ENCODE peak calls at places on chromosomes 4 and X, in eight cellular contexts. S, D, U, E, Q, J, W and X are unnamed samples.
A peak's percentile ranks its signal among the peaks of the same experiment; 100 is the strongest.

GRCh38 chrX:153590961-153591956 is 7.7 kb downstream of the CCNQ start:
- DNase-seq in U (no peak), E (no peak), W (no peak), Q (no peak), D (no peak), J (no peak), S (no peak), X (no peak)

GRCh38 chr4:158128540-158128939 is 44.3 kb downstream of the GASK1B start:
- DNase-seq in D (no peak), S (no peak), U (no peak), E (no peak), J (no peak), W (no peak), Q (no peak), X (no peak)

GRCh38 chr4:21869978-21870745 is 78.4 kb downstream of the KCNIP4 start:
- DNase-seq in D (no peak), J (no peak), Q (no peak), S (no peak), E (no peak), U (no peak), W (no peak), X (no peak)

GRCh38 chr4:21656832-21657231 is 291.7 kb downstream of the KCNIP4 start:
- DNase-seq in W (no peak), J (peak; percentile 50), S (no peak), U (no peak), E (no peak), D (peak; percentile 72), Q (no peak), X (no peak)

GRCh38 chr4:101367201-101367600 is 19.9 kb upstream of the PPP3CA start:
- DNase-seq in D (peak; percentile 85), J (peak; percentile 61), S (no peak), E (no peak), W (no peak), Q (no peak), U (no peak), X (peak; percentile 83)

GRCh38 chr4:2745981-2746806 is 9.9 kb downstream of the TNIP2 start:
- DNase-seq in D (peak; percentile 16), J (peak; percentile 55), E (no peak), S (no peak), Q (no peak), U (peak; percentile 89), W (no peak), X (no peak)

GRCh38 chrX:10040961-10041360 is 73.8 kb downstream of the CLDN34 start:
- DNase-seq in W (no peak), Q (no peak), E (no peak), D (no peak), S (no peak), J (no peak), U (no peak), X (no peak)

GRCh38 chr4:124386163-124386562 is 326.4 kb downstream of the ANKRD50 start:
- DNase-seq in E (no peak), U (no peak), D (peak; percentile 32), J (no peak), W (no peak), S (no peak), Q (no peak), X (no peak)

GRCh38 chr4:3307891-3308575 is 15.2 kb downstream of the RGS12 start:
- DNase-seq in E (no peak), D (no peak), Q (no peak), S (no peak), W (peak; percentile 34), J (no peak), U (peak; percentile 15), X (no peak)

GRCh38 chr4:137961051-137961438 is 281.1 kb downstream of the SLC7A11 start:
- DNase-seq in Q (no peak), J (no peak), W (no peak), S (no peak), U (no peak), E (no peak), D (peak; percentile 91), X (peak; percentile 45)

GRCh38 chrX:20325786-20326388 is 59.2 kb upstream of the RPS6KA3 start:
- DNase-seq in D (no peak), W (no peak), E (no peak), Q (no peak), S (no peak), J (no peak), U (no peak), X (no peak)

GRCh38 chr4:98613453-98614075 is 44.8 kb downstream of the TSPAN5 start:
- DNase-seq in Q (no peak), J (no peak), D (no peak), U (no peak), E (no peak), W (no peak), S (no peak), X (no peak)

GRCh38 chrX:66731398-66731797 is 92.5 kb upstream of the EDA2R start:
- DNase-seq in S (no peak), D (peak; percentile 54), W (no peak), Q (peak; percentile 49), E (no peak), U (no peak), J (no peak), X (no peak)

GRCh38 chrX:71158603-71159002 is 14.0 kb downstream of the NLGN3 start:
- DNase-seq in S (no peak), J (no peak), Q (no peak), E (no peak), D (no peak), U (no peak), W (no peak), X (no peak)

GRCh38 chrX:109629310-109629709 is 4.3 kb upstream of the KCNE5 start:
- DNase-seq in U (no peak), S (no peak), J (no peak), D (peak; percentile 49), E (no peak), Q (peak; percentile 32), W (no peak), X (no peak)

GRCh38 chr4:113979973-113980615 is 647 bp upstream of the ARSJ start:
- DNase-seq in D (peak; percentile 57), U (no peak), S (no peak), W (no peak), E (no peak), J (no peak), Q (no peak), X (no peak)

GRCh38 chr4:7630559-7631287 is 196.0 kb upstream of the PSAPL1 start:
- DNase-seq in J (peak; percentile 16), W (peak; percentile 73), E (peak; percentile 58), U (peak; percentile 29), Q (no peak), S (peak; percentile 54), D (peak; percentile 62), X (peak; percentile 42)

GRCh38 chr4:12723849-12724447 is 760.2 kb downstream of the RAB28 start:
- DNase-seq in U (peak; percentile 16), S (no peak), D (peak; percentile 43), Q (peak; percentile 57), J (no peak), W (no peak), E (no peak), X (no peak)

GRCh38 chr4:185311113-185311888 is 84.4 kb downstream of the LRP2BP start:
- DNase-seq in W (no peak), J (no peak), S (no peak), E (no peak), Q (no peak), U (no peak), D (no peak), X (no peak)

DNA sequence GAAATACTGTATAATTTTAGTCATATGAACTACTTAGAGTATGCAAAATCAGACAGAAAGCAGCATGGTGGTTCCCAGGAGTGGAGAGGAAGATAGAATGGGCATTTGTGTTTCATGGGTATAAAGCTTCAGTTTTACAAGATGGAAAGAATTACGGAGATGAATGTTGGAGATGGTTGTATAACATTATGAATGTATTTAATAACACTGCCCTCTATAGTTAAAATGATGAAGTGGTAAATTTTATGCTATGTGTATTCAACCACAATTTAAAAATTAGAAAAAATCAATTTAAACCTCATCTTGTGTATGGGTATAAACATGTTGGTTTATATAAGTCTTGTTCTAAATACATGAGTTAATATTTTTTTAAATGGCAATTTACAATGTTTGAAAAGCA is 521.1 kb downstream of the FSTL5 start:
- DNase-seq in D (peak; percentile 10), S (no peak), J (no peak), Q (no peak), W (no peak), U (no peak), E (no peak), X (no peak)
- TF ChIP-seq CTCF in D (no peak), S (no peak), J (no peak), Q (no peak), W (peak; percentile 25), U (no peak), E (no peak), X (no peak)

GRCh38 chr4:177371452-177371851 is 61.8 kb downstream of the NEIL3 start:
- DNase-seq in S (no peak), U (no peak), J (no peak), D (no peak), W (no peak), Q (no peak), E (no peak), X (no peak)

GRCh38 chr4:177369372-177369771 is 59.7 kb downstream of the NEIL3 start:
- DNase-seq in Q (peak; percentile 4), U (no peak), W (no peak), J (no peak), E (no peak), S (no peak), D (peak; percentile 47), X (peak; percentile 33)

GRCh38 chr4:177367336-177367735 is 57.7 kb downstream of the NEIL3 start:
- DNase-seq in U (no peak), E (no peak), J (no peak), W (no peak), S (no peak), Q (no peak), D (peak; percentile 45), X (no peak)
- TF ChIP-seq CTCF in U (no peak), E (no peak), J (peak; percentile 30), W (no peak), S (no peak), Q (peak; percentile 40), D (peak; percentile 41), X (peak; percentile 41)

DNA sequence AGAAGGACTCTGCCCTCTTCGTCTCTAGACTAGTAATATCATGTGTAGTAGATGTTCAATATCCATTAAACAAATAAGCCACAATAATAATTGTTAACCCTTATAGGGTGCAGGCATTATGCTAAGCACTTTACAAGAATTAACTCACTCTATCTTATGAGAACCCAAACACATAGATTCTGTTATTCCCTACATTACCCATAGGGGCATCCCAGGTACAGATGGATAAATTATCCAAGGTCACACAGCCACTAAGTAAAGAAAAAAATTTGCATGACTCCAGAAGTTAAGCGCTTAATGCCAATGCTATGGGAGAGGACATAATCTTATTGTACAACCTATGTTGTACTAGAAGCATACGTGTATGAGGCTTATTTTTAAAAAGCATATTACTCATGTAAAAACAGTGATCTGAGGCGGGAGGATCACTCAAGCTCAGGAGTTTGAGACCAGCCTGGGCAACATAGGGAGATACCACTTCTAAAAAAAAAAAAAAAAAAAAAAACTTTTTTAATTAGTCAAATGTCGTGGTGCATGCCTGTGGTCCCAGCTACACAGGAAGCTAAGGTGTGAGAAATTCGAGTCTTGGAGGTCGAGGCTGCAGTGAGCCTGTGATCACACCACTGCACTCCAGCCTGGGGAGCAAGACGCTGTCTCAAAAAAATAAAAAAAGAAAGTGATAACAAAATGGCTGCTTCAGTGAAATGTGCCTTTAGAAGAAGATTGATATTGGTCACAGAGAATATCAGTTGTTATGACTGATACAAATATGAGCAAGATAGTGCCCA is 13.6 kb downstream of the LDB2 start:
- DNase-seq in S (no peak), Q (no peak), D (no peak), U (no peak), J (no peak), E (no peak), W (no peak), X (no peak)
- TF ChIP-seq CTCF in S (no peak), Q (no peak), D (peak; percentile 28), U (no peak), J (no peak), E (no peak), W (no peak), X (no peak)

GRCh38 chrX:17160971-17161370 is 214.0 kb upstream of the NHS start:
- DNase-seq in Q (no peak), J (no peak), W (no peak), E (no peak), D (no peak), U (no peak), S (no peak), X (no peak)
- TF ChIP-seq CTCF in Q (no peak), J (no peak), W (no peak), E (no peak), D (no peak), U (no peak), S (no peak), X (no peak)